ENCODE peak calls at places on chromosomes 6 and 20, in eight cellular contexts. U is lower lobe of right lung; S is cardiac muscle cell; P is IMR-90; R is CD8-positive, alpha-beta T cell; Y is heart left ventricle; E is breast epithelium; X is bronchial epithelial cell. C is an unnamed sample. For H3K36me3, the result is how much of the 10 kb centered on the place peaks cover.

GRCh38 chr20:54995553-54995952 is 520.2 kb downstream of the DOK5 start:
- DNase-seq in U (no peak), S (no peak), R (no peak), P (no peak), X (peak), E (no peak), Y (no peak), C (no peak)

GRCh38 chr20:20130399-20130798 is 78.1 kb downstream of the CFAP61 start:
- DNase-seq in P (no peak), X (peak), S (no peak), E (no peak), U (no peak), R (no peak), Y (no peak), C (peak)

GRCh38 chr6:37592085-37592698 is 92.5 kb upstream of the CCDC167 start:
- DNase-seq in R (no peak), P (no peak), S (no peak), E (no peak), X (no peak), Y (no peak), U (no peak), C (no peak)

GRCh38 chr20:7974785-7975435 is 34.7 kb upstream of the HAO1 start:
- DNase-seq in X (no peak), U (no peak), Y (no peak), E (no peak), S (no peak), R (no peak), P (no peak), C (no peak)

GRCh38 chr6:161067749-161068148 is 76.2 kb downstream of the MAP3K4 start:
- DNase-seq in S (no peak), P (no peak), R (no peak), U (no peak), E (no peak), Y (no peak), X (no peak), C (no peak)

GRCh38 chr6:34274129-34274528 is 25.3 kb upstream of the SMIM29 start:
- DNase-seq in P (no peak), S (no peak), Y (no peak), E (no peak), R (no peak), U (no peak), X (no peak), C (no peak)

GRCh38 chr20:54432966-54433365 is 42.4 kb upstream of the DOK5 start:
- DNase-seq in Y (no peak), E (no peak), R (no peak), X (no peak), S (no peak), P (no peak), U (no peak), C (no peak)

GRCh38 chr6:144152334-144152900 is 2.1 kb downstream of the STX11 start:
- DNase-seq in U (peak), S (no peak), P (no peak), E (no peak), Y (no peak), R (no peak), X (peak), C (no peak)

GRCh38 chr20:10523438-10523837 is 88.3 kb downstream of the SLX4IP start:
- DNase-seq in Y (no peak), U (no peak), E (no peak), P (no peak), X (peak), R (no peak), S (no peak), C (no peak)

GRCh38 chr6:125048274-125048673 is 86.0 kb downstream of the RNF217 start:
- DNase-seq in U (no peak), S (no peak), X (no peak), P (no peak), Y (no peak), R (no peak), E (no peak), C (no peak)

GRCh38 chr6:50714487-50715379 is 1.4 kb downstream of the TFAP2D start:
- DNase-seq in S (no peak), X (no peak), E (no peak), R (no peak), P (no peak), U (no peak), Y (no peak), C (no peak)

GRCh38 chr6:90286884-90287488 is 9.7 kb downstream of the BACH2 start:
- DNase-seq in U (no peak), R (no peak), S (peak), X (peak), P (peak), E (no peak), Y (no peak), C (peak)

GRCh38 chr6:90290991-90291390 is 5.7 kb downstream of the BACH2 start:
- DNase-seq in S (no peak), Y (no peak), E (no peak), R (no peak), X (no peak), U (no peak), P (peak), C (no peak)

GRCh38 chr6:90285611-90286381 is 10.8 kb downstream of the BACH2 start:
- DNase-seq in S (peak), Y (peak), X (peak), E (peak), U (peak), P (peak), R (no peak), C (peak)

GRCh38 chr6:90289902-90290301 is 6.7 kb downstream of the BACH2 start:
- DNase-seq in U (no peak), Y (no peak), X (no peak), E (no peak), S (no peak), P (no peak), R (no peak), C (no peak)

GRCh38 chr6:90288404-90288803 is 8.2 kb downstream of the BACH2 start:
- DNase-seq in U (no peak), X (no peak), R (no peak), P (peak), S (no peak), Y (no peak), E (no peak), C (no peak)
- H3K36me3 ChIP-seq in U (under half), X (under half), R (under half), P (under half), S (under half), Y (under half), E (under half), C (under half)

GRCh38 chr20:41599699-41600104 is 18.5 kb downstream of the CHD6 start:
- DNase-seq in X (no peak), Y (no peak), U (no peak), R (no peak), P (no peak), E (no peak), S (no peak), C (no peak)

GRCh38 chr20:41607791-41608190 is 10.4 kb downstream of the CHD6 start:
- DNase-seq in X (no peak), R (no peak), P (no peak), E (no peak), Y (no peak), U (no peak), S (no peak), C (no peak)

GRCh38 chr20:41601742-41602141 is 16.4 kb downstream of the CHD6 start:
- DNase-seq in E (no peak), Y (no peak), U (no peak), P (no peak), R (no peak), X (no peak), S (no peak), C (no peak)

GRCh38 chr20:41600926-41601631 is 17.1 kb downstream of the CHD6 start:
- DNase-seq in R (no peak), S (no peak), P (no peak), X (no peak), Y (no peak), U (no peak), E (no peak), C (no peak)

GRCh38 chr20:41604002-41604401 is 14.2 kb downstream of the CHD6 start:
- DNase-seq in X (no peak), E (no peak), U (no peak), P (no peak), S (no peak), R (no peak), Y (no peak), C (no peak)
- TF ChIP-seq CTCF in X (peak), E (no peak), U (no peak), P (no peak), S (peak), R (no peak), Y (peak), C (no peak)

DNA sequence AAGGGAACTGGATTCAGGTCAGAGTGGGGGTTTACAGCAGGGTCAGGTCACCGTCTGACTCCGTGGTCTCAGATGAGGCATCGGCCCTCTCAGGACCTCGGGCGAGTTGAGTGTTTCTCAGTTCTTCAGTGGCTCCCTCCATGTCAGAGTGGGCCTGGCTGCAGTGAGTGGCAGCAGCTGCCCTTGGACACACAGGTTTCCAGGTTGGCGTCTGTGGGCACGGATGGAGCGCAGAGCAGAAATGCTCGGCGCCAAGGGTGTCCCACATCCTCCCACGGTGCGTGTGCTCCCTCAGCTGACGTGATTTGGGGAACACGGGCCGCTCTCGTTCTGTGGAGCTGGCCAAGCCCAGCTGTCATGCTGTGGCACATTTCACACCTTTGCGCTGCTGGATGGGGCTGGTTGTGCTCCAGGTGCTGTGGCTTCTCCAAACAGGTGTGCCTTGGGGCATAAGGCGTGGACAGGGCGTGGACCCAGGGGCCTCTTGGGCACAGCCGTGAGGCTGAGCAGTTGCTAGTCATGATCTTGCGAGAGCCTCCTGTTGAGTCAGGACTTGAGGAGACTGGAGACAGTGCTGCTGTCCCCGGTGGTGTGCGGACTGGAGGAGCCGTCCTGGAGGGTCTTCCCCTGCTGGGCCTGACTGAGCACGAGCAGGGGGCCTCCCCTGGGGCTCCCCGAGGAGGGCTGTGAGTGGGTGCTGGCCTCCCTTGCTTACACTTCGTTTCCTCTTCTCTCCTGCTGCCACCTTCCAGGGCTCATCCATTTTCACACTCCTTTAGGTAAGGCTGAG is 9.5 kb upstream of the DNAJC5 start:
- DNase-seq in P (no peak), X (peak), R (no peak), Y (no peak), U (no peak), E (no peak), S (no peak), C (no peak)
- H3K36me3 ChIP-seq in P (half or more), X (half or more), R (under half), Y (under half), U (half or more), E (under half), S (under half), C (under half)

GRCh38 chr6:82251942-82252341 is 4.4 kb upstream of the IBTK start:
- DNase-seq in Y (no peak), P (peak), E (no peak), U (no peak), R (no peak), S (peak), X (peak), C (peak)
- TF ChIP-seq CTCF in Y (peak), P (peak), E (peak), U (peak), R (peak), S (peak), X (peak), C (no peak)

DNA sequence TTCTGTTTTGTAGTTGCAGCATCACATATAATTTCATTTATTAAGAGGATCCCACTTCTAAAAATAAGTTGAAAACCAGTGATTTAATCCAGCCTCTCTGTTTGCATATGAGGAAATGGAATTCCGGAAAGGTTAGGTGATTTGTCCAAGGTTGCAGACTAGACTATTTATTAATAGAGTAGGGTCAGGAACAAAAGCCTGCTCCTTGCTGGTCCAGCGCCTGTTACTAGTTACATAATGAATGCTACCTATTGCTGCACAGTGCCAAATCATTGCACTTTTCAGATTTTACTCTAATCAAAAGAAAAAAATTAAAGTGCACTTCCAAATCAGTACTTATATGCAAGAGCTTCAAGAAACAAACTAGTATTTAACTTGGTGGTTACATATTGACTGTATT is 238.6 kb downstream of the ESR1 start:
- DNase-seq in S (no peak), R (no peak), E (no peak), X (no peak), P (no peak), Y (no peak), U (no peak), C (no peak)
- H3K36me3 ChIP-seq in S (under half), R (under half), E (under half), X (under half), P (under half), Y (under half), U (under half), C (under half)

GRCh38 chr6:169640983-169641382 is 60.8 kb downstream of the WDR27 start:
- DNase-seq in X (no peak), S (no peak), Y (no peak), E (no peak), U (peak), R (no peak), P (no peak), C (peak)

GRCh38 chr6:169641461-169642085 is 60.3 kb downstream of the WDR27 start:
- DNase-seq in S (no peak), R (no peak), X (no peak), Y (no peak), P (no peak), E (no peak), U (peak), C (no peak)

GRCh38 chr6:169638915-169639314 is 62.9 kb downstream of the WDR27 start:
- DNase-seq in Y (no peak), U (peak), X (no peak), E (no peak), S (no peak), R (no peak), P (no peak), C (no peak)

GRCh38 chr6:169639653-169640278 is 62.1 kb downstream of the WDR27 start:
- DNase-seq in U (peak), S (no peak), Y (no peak), X (no peak), E (no peak), P (no peak), R (no peak), C (no peak)

DNA sequence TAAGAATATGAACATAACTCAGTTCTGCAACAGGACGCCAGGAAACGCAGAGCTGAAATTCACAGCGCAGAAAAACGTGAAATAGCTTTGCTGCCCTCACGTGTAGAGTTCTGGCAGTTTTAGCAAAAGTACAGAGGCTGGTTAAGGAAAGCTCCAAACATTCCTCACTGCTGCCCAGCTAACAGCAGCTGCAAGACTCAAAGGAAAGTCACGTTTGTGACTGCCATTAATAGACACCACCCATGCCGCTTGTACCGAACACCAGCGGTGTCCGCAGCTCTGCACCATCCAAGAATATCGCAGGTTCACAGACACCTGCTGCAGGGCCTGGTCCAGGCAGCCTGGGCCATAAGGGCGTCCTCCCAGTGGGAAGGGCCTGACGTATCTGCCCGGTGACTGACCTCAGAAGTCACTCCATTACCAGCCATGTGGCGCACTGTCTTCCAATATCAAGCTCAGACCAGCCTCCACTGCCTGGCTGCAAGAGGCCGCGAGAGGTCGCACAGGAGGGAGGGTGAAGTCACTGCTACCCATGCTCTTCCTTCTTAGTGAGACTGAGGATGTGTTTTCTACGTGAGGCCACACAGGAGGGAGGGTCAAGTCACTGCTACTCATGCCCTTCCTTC is 61.4 kb downstream of the WDR27 start:
- DNase-seq in Y (no peak), X (no peak), P (peak), S (peak), R (no peak), U (peak), E (no peak), C (no peak)
- TF ChIP-seq CTCF in Y (no peak), X (no peak), P (peak), S (no peak), R (no peak), U (no peak), E (no peak), C (no peak)

GRCh38 chr20:45796336-45797070 is 4.7 kb downstream of the DNTTIP1 start:
- DNase-seq in X (no peak), E (no peak), R (no peak), S (no peak), Y (no peak), P (no peak), U (no peak), C (no peak)

GRCh38 chr20:45798935-45799642 is 7.3 kb downstream of the DNTTIP1 start:
- DNase-seq in X (peak), S (peak), P (peak), R (peak), U (peak), Y (no peak), E (no peak), C (peak)

DNA sequence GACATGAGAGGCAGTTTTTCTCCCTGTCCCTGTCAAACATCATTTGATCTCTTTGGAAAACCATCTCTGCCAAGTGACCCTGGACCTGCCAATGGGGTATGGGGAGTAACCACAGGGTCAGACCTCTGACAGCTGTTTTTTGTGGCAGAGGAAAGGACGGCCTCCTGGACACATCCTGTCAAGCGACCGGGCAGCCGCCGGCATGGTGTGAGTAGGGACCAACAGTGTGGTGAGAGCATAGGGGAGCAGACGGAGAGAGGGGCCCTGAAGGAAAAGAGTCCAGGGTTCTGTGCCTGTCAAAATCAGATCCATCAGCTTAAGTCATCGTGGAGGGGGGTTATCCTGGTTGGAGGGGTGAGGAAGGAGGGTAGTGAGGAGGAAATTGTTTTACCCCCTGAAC is 10.1 kb downstream of the DNTTIP1 start:
- DNase-seq in U (no peak), Y (no peak), P (no peak), X (no peak), S (no peak), E (no peak), R (no peak), C (no peak)
- H3K36me3 ChIP-seq in U (half or more), Y (under half), P (under half), X (under half), S (under half), E (under half), R (half or more), C (under half)

GRCh38 chr6:18503187-18503586 is 116.0 kb downstream of the RNF144B start:
- DNase-seq in R (no peak), U (no peak), S (no peak), Y (no peak), P (no peak), X (no peak), E (no peak), C (no peak)
- TF ChIP-seq CTCF in R (no peak), U (no peak), S (no peak), Y (no peak), P (no peak), X (no peak), E (no peak), C (no peak)

GRCh38 chr6:90195094-90195793 is 101.4 kb downstream of the BACH2 start:
- DNase-seq in X (no peak), P (no peak), U (no peak), R (no peak), Y (no peak), E (no peak), S (no peak), C (no peak)
- H3K36me3 ChIP-seq in X (under half), P (under half), U (under half), R (under half), Y (under half), E (under half), S (under half), C (under half)

DNA sequence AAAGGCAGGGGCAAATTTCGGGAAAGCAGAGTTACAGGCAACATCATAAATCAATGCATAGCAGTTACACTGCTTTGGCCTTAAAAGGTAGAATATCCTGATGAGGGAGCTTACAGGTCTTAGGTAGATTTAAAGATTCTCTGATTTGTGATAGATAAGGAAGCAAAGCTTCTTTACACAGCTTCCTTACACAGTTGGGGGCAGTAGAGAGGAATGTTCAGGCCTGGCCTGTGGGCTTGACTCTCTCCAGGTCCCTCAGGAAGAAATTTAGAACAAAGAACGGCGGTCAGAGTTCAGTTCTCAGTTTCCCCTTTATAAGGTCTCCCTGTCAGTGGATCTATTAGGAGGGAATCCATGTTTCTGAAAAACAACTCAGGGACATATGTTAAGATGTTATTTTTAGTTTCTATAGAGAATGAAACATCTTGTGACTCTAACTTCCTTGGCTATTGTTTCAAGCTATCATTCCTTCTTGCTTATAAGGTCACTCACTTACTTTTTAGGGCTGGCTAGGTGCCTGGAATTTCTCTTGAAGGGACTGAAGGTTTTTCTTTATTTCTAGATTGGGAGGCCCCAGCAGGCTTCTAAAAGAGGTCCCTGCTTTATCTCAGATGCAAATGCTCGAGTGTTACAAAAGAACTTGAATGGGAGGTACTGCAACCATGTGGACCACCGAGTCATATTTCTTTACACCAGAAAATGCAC is 11.8 kb downstream of the HLA-B start:
- DNase-seq in S (peak), U (no peak), R (no peak), E (no peak), P (no peak), X (no peak), Y (no peak), C (no peak)
- TF ChIP-seq CTCF in S (no peak), U (no peak), R (no peak), E (no peak), P (no peak), X (no peak), Y (no peak), C (no peak)

C was measured in mucosa of descending colon.